ENCODE peak calls at places on chromosomes 13 and 19, in five cellular contexts. Y is SJSA1; W is effector memory CD4-positive, alpha-beta T cell; Q is stimulated activated CD8-positive, alpha-beta memory T cell treated with anti-CD3 and anti-CD28 coated beads, Interleukin-2, amount 100 ng/mL, for 48 hours; D is activated T-cell treated with anti-CD3 and anti-CD28 coated beads for 1 hour. O is an unnamed sample.

GRCh38 chr19:40320558-40320935 is 27.6 kb downstream of the C19orf47 start:
- DNase-seq in Y (no peak), W (no peak), Q (no peak), D (no peak), O (no peak)

GRCh38 chr19:8626823-8627222 is 3.6 kb upstream of the NFILZ start:
- DNase-seq in Y (no peak), W (no peak), Q (no peak), D (no peak), O (no peak)

GRCh38 chr19:38063921-38064320 is 156.9 kb downstream of the SIPA1L3 start:
- DNase-seq in Y (no peak), W (no peak), Q (no peak), D (no peak), O (no peak)

GRCh38 chr19:33444238-33444992 is 70.9 kb downstream of the CEBPG start:
- DNase-seq in Y (no peak), W (no peak), Q (no peak), D (no peak), O (no peak)

GRCh38 chr19:16095071-16095571 is 16.6 kb upstream of the RAB8A start:
- DNase-seq in Y (no peak), W (no peak), Q (no peak), D (no peak), O (no peak)

GRCh38 chr13:36028359-36028758 is 102.8 kb downstream of the DCLK1 start:
- DNase-seq in Y (no peak), W (no peak), Q (no peak), D (no peak), O (no peak)

GRCh38 chr13:92232880-92233279 is 834.5 kb downstream of the GPC5 start:
- DNase-seq in Y (no peak), W (no peak), Q (no peak), D (no peak), O (no peak)

GRCh38 chr13:42049454-42049780 is 969 bp downstream of the DGKH start:
- DNase-seq in Y (no peak), W (no peak), Q (no peak), D (no peak), O (no peak)

GRCh38 chr13:111512707-111513106 is 192.3 kb downstream of the TEX29 start:
- DNase-seq in Y (no peak), W (no peak), Q (no peak), D (no peak), O (no peak)

GRCh38 chr13:24214528-24214927 is 54.0 kb downstream of the SPATA13 start:
- DNase-seq in Y (no peak), W (no peak), Q (no peak), D (no peak), O (no peak)

GRCh38 chr19:28602675-28603298 is 610.2 kb downstream of the UQCRFS1 start:
- DNase-seq in Y (no peak), W (no peak), Q (no peak), D (no peak), O (no peak)

GRCh38 chr19:47729468-47729798 is 15.9 kb upstream of the NOP53 start:
- DNase-seq in Y (peak; percentile 82), W (no peak), Q (no peak), D (no peak), O (no peak)

GRCh38 chr19:2495651-2496316 is 19.9 kb downstream of the GADD45B start:
- DNase-seq in Y (peak; percentile 62), W (no peak), Q (no peak), D (no peak), O (peak; percentile 8)

GRCh38 chr19:9962623-9963290 is 26.4 kb upstream of the OLFM2 start:
- DNase-seq in Y (no peak), W (no peak), Q (no peak), D (no peak), O (no peak)

GRCh38 chr13:88345171-88345847 is 674.1 kb downstream of the SLITRK5 start:
- DNase-seq in Y (no peak), W (no peak), Q (no peak), D (no peak), O (no peak)

GRCh38 chr19:43406297-43406696 is 8.4 kb upstream of the TEX101 start:
- DNase-seq in Y (no peak), W (no peak), Q (no peak), D (no peak), O (no peak)

GRCh38 chr19:14497347-14497921 is 1.5 kb upstream of the GIPC1 start:
- DNase-seq in Y (no peak), W (no peak), Q (no peak), D (no peak), O (no peak)

GRCh38 chr13:76722782-76723181 is 163.4 kb downstream of the KCTD12 start:
- DNase-seq in Y (no peak), W (no peak), Q (no peak), D (no peak), O (no peak)

GRCh38 chr13:56720841-56721240 is 419.9 kb upstream of the PRR20A start:
- DNase-seq in Y (no peak), W (no peak), Q (no peak), D (no peak), O (no peak)

GRCh38 chr19:9566729-9567128 is 17.6 kb downstream of the ZNF121 start:
- DNase-seq in Y (no peak), W (no peak), Q (no peak), D (no peak), O (no peak)

GRCh38 chr19:38209671-38210457 is 14.2 kb downstream of the DPF1 start:
- DNase-seq in Y (no peak), W (no peak), Q (no peak), D (no peak), O (no peak)

GRCh38 chr13:30053904-30054303 is 203.5 kb upstream of the UBL3 start:
- DNase-seq in Y (no peak), W (no peak), Q (no peak), D (no peak), O (no peak)

GRCh38 chr19:7789447-7789846 is 26.4 kb downstream of the CLEC4M start:
- DNase-seq in Y (no peak), W (no peak), Q (no peak), D (peak; percentile 34), O (no peak)

GRCh38 chr19:4206818-4207484 is 22.4 kb upstream of the EBI3 start:
- DNase-seq in Y (no peak), W (no peak), Q (no peak), D (no peak), O (no peak)

GRCh38 chr19:33398361-33399060 is 25.0 kb downstream of the CEBPG start:
- DNase-seq in Y (no peak), W (no peak), Q (no peak), D (no peak), O (no peak)

GRCh38 chr13:108269601-108270328 is at the start of gene TNFSF13B:
- DNase-seq in Y (peak; percentile 24), W (peak; percentile 11), Q (peak; percentile 20), D (peak; percentile 7), O (peak; percentile 14)

GRCh38 chr13:77740931-77741586 is 43.6 kb downstream of the SLAIN1 start:
- DNase-seq in Y (no peak), W (no peak), Q (no peak), D (no peak), O (no peak)

GRCh38 chr13:48526269-48526668 is 6.6 kb downstream of the RCBTB2 start:
- DNase-seq in Y (no peak), W (no peak), Q (no peak), D (no peak), O (no peak)

O was measured in GM12892.